ENCODE peak calls at places on chromosome 3, in five cellular contexts. G, D, E, X and Y are unnamed samples.

GRCh38 chr3:52005571-52005986 is 9.9 kb upstream of the RPL29 start:
- DNase-seq in G (peak), D (no peak), E (peak), X (no peak), Y (peak)

GRCh38 chr3:107969525-107969924 is 121.3 kb downstream of the CD47 start:
- DNase-seq in G (no peak), D (no peak), E (no peak), X (no peak), Y (no peak)

GRCh38 chr3:99298661-99299060 is 339.7 kb upstream of the COL8A1 start:
- DNase-seq in G (no peak), D (no peak), E (no peak), X (no peak), Y (no peak)

GRCh38 chr3:89740881-89741177 is 633.4 kb downstream of the EPHA3 start:
- DNase-seq in G (no peak), D (no peak), E (no peak), X (no peak), Y (no peak)

GRCh38 chr3:59464187-59464586 is 414.4 kb upstream of the CFAP20DC start:
- DNase-seq in G (no peak), D (no peak), E (no peak), X (no peak), Y (no peak)

GRCh38 chr3:122184591-122184929 is 1.1 kb downstream of the CASR start:
- DNase-seq in G (no peak), D (no peak), E (peak), X (no peak), Y (no peak)

GRCh38 chr3:11539677-11540076 is 104.0 kb downstream of the VGLL4 start:
- DNase-seq in G (no peak), D (no peak), E (peak), X (no peak), Y (no peak)

GRCh38 chr3:49998326-49998725 is 58.4 kb downstream of the RBM6 start:
- DNase-seq in G (peak), D (peak), E (peak), X (no peak), Y (peak)

GRCh38 chr3:97579365-97579764 is 185.2 kb upstream of the ARL6 start:
- DNase-seq in G (no peak), D (peak), E (no peak), X (no peak), Y (no peak)

GRCh38 chr3:161567962-161568361 is 71.4 kb downstream of the OTOL1 start:
- DNase-seq in G (no peak), D (no peak), E (no peak), X (no peak), Y (peak)

GRCh38 chr3:22862111-22862510 is 341.0 kb upstream of the UBE2E2 start:
- DNase-seq in G (no peak), D (peak), E (no peak), X (no peak), Y (no peak)

GRCh38 chr3:82133070-82133606 is 371.7 kb upstream of the GBE1 start:
- DNase-seq in G (peak), D (peak), E (peak), X (no peak), Y (peak)

DNA sequence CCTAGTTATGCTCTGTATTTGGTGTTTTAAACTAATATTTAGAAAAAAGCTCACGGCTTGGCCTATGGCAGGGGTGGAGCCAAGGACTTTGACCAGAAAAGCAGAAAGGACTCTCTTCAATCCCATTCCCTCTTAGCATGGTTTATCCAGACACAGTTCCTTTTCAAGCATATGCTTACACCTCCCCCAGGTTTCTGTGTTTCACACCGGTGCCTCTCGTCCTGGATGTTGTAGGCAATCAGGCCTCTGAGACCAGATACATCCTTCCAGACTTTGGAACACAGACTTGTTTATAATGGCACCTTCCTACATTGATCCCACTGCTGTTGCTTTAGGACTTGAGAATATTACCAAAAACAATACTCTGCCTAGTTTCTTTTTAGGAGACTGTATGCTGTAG is 440.5 kb upstream of the ARPP21 start:
- DNase-seq in G (no peak), D (no peak), E (no peak), X (no peak), Y (no peak)
- TF ChIP-seq CTCF in G (no peak), D (no peak), E (no peak), X (no peak), Y (no peak)

GRCh38 chr3:184332370-184333090 is 4.9 kb upstream of the FAM131A start:
- DNase-seq in G (peak), D (no peak), E (peak), X (no peak), Y (peak)
- H3K4me3 ChIP-seq in G (no peak), D (no peak), E (no peak), X (no peak), Y (no peak)

DNA sequence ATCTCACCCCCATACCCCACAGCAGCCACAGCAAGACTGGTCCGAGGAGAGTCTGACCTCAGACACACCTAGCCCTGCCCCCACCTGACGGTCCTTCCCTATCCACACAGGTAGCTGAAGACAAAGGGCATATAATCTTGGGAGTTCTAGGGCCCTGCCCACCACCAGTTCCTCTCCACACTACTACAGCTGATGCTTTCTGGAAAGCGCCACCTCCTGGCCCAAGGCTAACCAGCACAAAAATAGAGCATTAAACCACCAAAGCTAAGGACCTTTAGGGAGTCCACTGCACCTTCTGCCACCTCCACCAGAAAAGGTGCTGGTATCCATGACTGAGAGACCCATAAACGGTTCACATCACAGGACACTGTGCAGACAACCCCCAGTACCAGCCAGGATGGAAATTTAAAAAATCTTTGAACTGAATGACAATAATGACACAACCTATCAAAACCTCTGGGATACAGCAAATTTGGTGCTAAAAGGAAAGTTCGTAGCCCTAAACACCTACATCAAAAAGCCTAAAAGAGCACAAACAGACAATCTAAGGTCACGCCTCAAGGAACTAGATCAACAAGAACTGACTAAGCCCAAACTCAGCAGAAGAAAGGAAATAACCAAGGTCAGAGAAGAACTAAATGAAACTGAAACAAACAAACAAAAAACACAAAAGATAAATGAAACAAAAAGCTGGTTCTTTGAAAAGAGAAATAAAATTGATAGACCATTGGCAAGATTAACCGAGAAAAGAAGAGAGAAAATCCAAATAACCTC is 122.1 kb upstream of the TPRG1 start:
- DNase-seq in G (no peak), D (no peak), E (no peak), X (no peak), Y (no peak)
- TF ChIP-seq CTCF in G (peak), D (no peak), E (peak), X (no peak), Y (peak)

GRCh38 chr3:38362825-38363224 is 16.2 kb downstream of the XYLB start:
- DNase-seq in G (no peak), D (no peak), E (no peak), X (no peak), Y (no peak)
- H3K4me3 ChIP-seq in G (no peak), D (no peak), E (no peak), X (no peak), Y (no peak)